ENCODE peak calls at places on chromosomes 6 and 20, in four cellular contexts. One of them, this sample, is unnamed.

GRCh38 chr20:41432620-41433602 is 66.3 kb upstream of the EMILIN3 start:
- DNase-seq in mesendoderm: no peak
- DNase-seq in right lobe of liver: no peak
- DNase-seq in neural progenitor cell: no peak
- DNase-seq in this sample: no peak

GRCh38 chr20:380763-381580 is 412 bp downstream of the TRIB3 start:
- DNase-seq in right lobe of liver: peak; percentile 72
- DNase-seq in neural progenitor cell: peak; percentile 79
- DNase-seq in mesendoderm: peak; percentile 92
- DNase-seq in this sample: peak; percentile 88

GRCh38 chr20:24149881-24150307 is 161.3 kb upstream of the GGTLC1 start:
- DNase-seq in right lobe of liver: peak; percentile 86
- DNase-seq in mesendoderm: peak; percentile 53
- DNase-seq in neural progenitor cell: peak; percentile 64
- DNase-seq in this sample: no peak

GRCh38 chr20:57996936-57997629 is 231.4 kb downstream of the ANKRD60 start:
- DNase-seq in mesendoderm: no peak
- DNase-seq in right lobe of liver: no peak
- DNase-seq in neural progenitor cell: no peak
- DNase-seq in this sample: no peak

GRCh38 chr6:26022166-26022510 is 59.5 kb downstream of the TRIM38 start:
- DNase-seq in mesendoderm: peak; percentile 90
- DNase-seq in right lobe of liver: no peak
- DNase-seq in neural progenitor cell: peak; percentile 60
- DNase-seq in this sample: no peak

GRCh38 chr6:126955621-126956020 is 162.8 kb upstream of the RSPO3 start:
- DNase-seq in neural progenitor cell: no peak
- DNase-seq in mesendoderm: no peak
- DNase-seq in right lobe of liver: no peak
- DNase-seq in this sample: no peak

GRCh38 chr6:136985502-136985901 is 59.3 kb downstream of the IL20RA start:
- DNase-seq in mesendoderm: no peak
- DNase-seq in neural progenitor cell: no peak
- DNase-seq in right lobe of liver: no peak
- DNase-seq in this sample: no peak

GRCh38 chr6:63928613-63929012 is 293.0 kb downstream of the PHF3 start:
- DNase-seq in neural progenitor cell: peak; percentile 83
- DNase-seq in mesendoderm: peak; percentile 29
- DNase-seq in right lobe of liver: no peak
- DNase-seq in this sample: no peak

GRCh38 chr6:52670502-52671409 is at the start of gene TMEM14A:
- DNase-seq in neural progenitor cell: peak; percentile 98
- DNase-seq in mesendoderm: peak; percentile 99
- DNase-seq in right lobe of liver: peak; percentile 97
- DNase-seq in this sample: peak; percentile 98

GRCh38 chr20:8809107-8809953 is 259.6 kb upstream of the PLCB4 start:
- DNase-seq in neural progenitor cell: no peak
- DNase-seq in mesendoderm: no peak
- DNase-seq in right lobe of liver: no peak
- DNase-seq in this sample: no peak
- H3K4me1 ChIP-seq in neural progenitor cell: peaks cover 8% of the 10 kb centered on the region
- H3K4me1 ChIP-seq in mesendoderm: peaks cover 8% of the 10 kb centered on the region
- H3K4me1 ChIP-seq in right lobe of liver: peaks cover 9% of the 10 kb centered on the region
- H3K4me1 ChIP-seq in this sample: no peaks in the 10 kb centered on the region

DNA sequence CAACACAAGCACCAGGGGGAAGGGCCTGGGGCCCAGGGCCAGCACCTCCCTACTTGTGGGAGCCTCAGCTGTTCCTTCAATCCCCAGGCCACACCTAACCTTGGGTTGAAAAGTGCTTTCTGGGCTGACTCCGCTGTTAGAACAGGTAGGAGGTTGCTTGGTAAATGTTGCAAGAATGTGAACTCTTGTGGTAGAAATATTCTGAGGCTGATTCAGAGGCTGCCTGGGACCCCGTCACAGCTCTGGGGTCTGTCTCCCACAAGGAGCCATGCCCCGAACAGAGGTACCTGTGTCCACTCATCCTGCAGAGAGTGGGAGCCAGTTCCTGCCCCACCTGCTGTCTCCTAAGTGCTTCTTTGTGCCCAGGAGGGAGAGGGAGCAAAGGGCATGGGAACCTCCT is 14.4 kb upstream of the MAS1L start:
- DNase-seq in neural progenitor cell: no peak
- DNase-seq in mesendoderm: no peak
- DNase-seq in right lobe of liver: no peak
- DNase-seq in this sample: no peak
- H3K27ac ChIP-seq in neural progenitor cell: no peak overlapping the region
- H3K27ac ChIP-seq in mesendoderm: no peak overlapping the region
- H3K27ac ChIP-seq in right lobe of liver: no peak overlapping the region
- H3K27ac ChIP-seq in this sample: no peak overlapping the region

GRCh38 chr6:54876871-54877270 is 30.3 kb downstream of the FAM83B start:
- DNase-seq in neural progenitor cell: no peak
- DNase-seq in right lobe of liver: no peak
- DNase-seq in mesendoderm: no peak
- DNase-seq in this sample: no peak
- H3K4me1 ChIP-seq in neural progenitor cell: peaks cover 9% of the 10 kb centered on the region
- H3K4me1 ChIP-seq in right lobe of liver: no peaks in the 10 kb centered on the region
- H3K4me1 ChIP-seq in mesendoderm: peaks cover 5% of the 10 kb centered on the region
- H3K4me1 ChIP-seq in this sample: no peaks in the 10 kb centered on the region

GRCh38 chr20:59253779-59254319 is 46.6 kb upstream of the EDN3 start:
- DNase-seq in mesendoderm: peak; percentile 20
- DNase-seq in right lobe of liver: no peak
- DNase-seq in neural progenitor cell: peak; percentile 25
- DNase-seq in this sample: no peak
- H3K27ac ChIP-seq in mesendoderm: no peak overlapping the region
- H3K27ac ChIP-seq in right lobe of liver: no peak overlapping the region
- H3K27ac ChIP-seq in neural progenitor cell: no peak overlapping the region
- H3K27ac ChIP-seq in this sample: no peak overlapping the region

DNA sequence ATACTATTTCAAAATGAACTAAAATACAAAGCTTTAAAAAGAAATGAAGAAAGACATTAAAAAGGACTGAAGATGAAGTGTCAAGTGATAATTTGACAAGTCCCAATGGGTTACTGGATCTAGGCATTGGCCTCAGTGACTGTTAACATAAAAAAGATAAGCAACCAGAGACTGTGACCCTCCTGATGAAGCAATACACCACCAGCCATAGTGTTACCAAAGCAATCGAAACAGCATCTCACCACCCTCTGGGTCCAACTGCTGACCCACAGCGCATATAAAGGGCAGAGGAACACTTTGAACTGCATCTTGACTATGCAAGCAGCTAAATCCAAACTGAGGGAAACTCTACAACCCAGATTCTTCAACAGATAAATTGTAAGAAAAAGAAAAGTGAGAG is 130.4 kb downstream of the FIG4 start:
- DNase-seq in mesendoderm: peak; percentile 29
- DNase-seq in neural progenitor cell: no peak
- DNase-seq in right lobe of liver: no peak
- DNase-seq in this sample: no peak
- H3K4me1 ChIP-seq in mesendoderm: peaks cover 3% of the 10 kb centered on the region
- H3K4me1 ChIP-seq in neural progenitor cell: no peaks in the 10 kb centered on the region
- H3K4me1 ChIP-seq in right lobe of liver: no peaks in the 10 kb centered on the region
- H3K4me1 ChIP-seq in this sample: no peaks in the 10 kb centered on the region

GRCh38 chr6:20800229-20800628 is 266.0 kb downstream of the CDKAL1 start:
- DNase-seq in mesendoderm: no peak
- DNase-seq in right lobe of liver: no peak
- DNase-seq in neural progenitor cell: no peak
- DNase-seq in this sample: no peak
- H3K27ac ChIP-seq in mesendoderm: no peak overlapping the region
- H3K27ac ChIP-seq in right lobe of liver: no peak overlapping the region
- H3K27ac ChIP-seq in neural progenitor cell: no peak overlapping the region
- H3K27ac ChIP-seq in this sample: no peak overlapping the region

DNA sequence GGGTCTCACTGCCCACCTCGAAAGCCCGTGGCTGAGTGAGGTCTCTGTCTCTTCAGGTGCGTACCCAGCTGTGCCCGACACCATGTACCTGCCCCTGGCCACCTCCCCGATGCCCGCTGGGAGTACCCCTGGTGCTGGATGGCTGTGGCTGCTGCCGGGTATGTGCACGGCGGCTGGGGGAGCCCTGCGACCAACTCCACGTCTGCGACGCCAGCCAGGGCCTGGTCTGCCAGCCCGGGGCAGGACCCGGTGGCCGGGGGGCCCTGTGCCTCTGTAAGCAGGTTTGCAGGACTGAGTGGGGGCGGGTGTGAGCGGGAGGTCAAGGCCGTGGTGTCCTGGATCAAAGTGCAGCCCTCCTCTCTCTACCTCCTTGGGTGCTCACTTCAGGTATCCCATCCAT is 4.7 kb downstream of the CCN5 start:
- DNase-seq in right lobe of liver: no peak
- DNase-seq in neural progenitor cell: no peak
- DNase-seq in mesendoderm: no peak
- DNase-seq in this sample: no peak
- H3K4me1 ChIP-seq in right lobe of liver: no peaks in the 10 kb centered on the region
- H3K4me1 ChIP-seq in neural progenitor cell: no peaks in the 10 kb centered on the region
- H3K4me1 ChIP-seq in mesendoderm: peaks cover 2% of the 10 kb centered on the region
- H3K4me1 ChIP-seq in this sample: peaks cover 8% of the 10 kb centered on the region

This sample was measured in upper lobe of right lung.